ENCODE peak calls at places on chromosomes 4 and X, in four cellular contexts. M, A, K and Y are unnamed samples.

GRCh38 chrX:142089193-142089592 is 115.9 kb downstream of the MAGEC2 start:
- DNase-seq in M (peak), A (no peak), K (no peak), Y (no peak)

GRCh38 chr4:8328456-8328855 is 58.9 kb downstream of the HTRA3 start:
- DNase-seq in M (no peak), A (no peak), K (peak), Y (no peak)

GRCh38 chr4:106585920-106586349 is 217.4 kb upstream of the GIMD1 start:
- DNase-seq in M (no peak), A (no peak), K (no peak), Y (no peak)

GRCh38 chrX:9988762-9989161 is 21.6 kb downstream of the CLDN34 start:
- DNase-seq in M (peak), A (no peak), K (no peak), Y (no peak)

GRCh38 chrX:15947648-15948317 is 93.2 kb upstream of the AP1S2 start:
- DNase-seq in M (peak), A (no peak), K (no peak), Y (no peak)

GRCh38 chr4:163623787-163624186 is 129.3 kb downstream of the TMA16 start:
- DNase-seq in M (no peak), A (no peak), K (no peak), Y (no peak)

GRCh38 chr4:187908079-187908501 is 87.5 kb upstream of the ZFP42 start:
- DNase-seq in M (no peak), A (peak), K (no peak), Y (no peak)

GRCh38 chr4:100041646-100042045 is 91.6 kb upstream of the H2AZ1 start:
- DNase-seq in M (no peak), A (no peak), K (no peak), Y (no peak)

GRCh38 chrX:43750248-43750676 is 94.2 kb downstream of the MAOA start:
- DNase-seq in M (peak), A (peak), K (peak), Y (no peak)

GRCh38 chrX:119755981-119756533 is 2.3 kb upstream of the SOWAHD start:
- DNase-seq in M (no peak), A (no peak), K (no peak), Y (no peak)

GRCh38 chrX:147884958-147885357 is 26.8 kb upstream of the FMR1 start:
- DNase-seq in M (peak), A (no peak), K (no peak), Y (peak)

GRCh38 chr4:76640252-76640925 is 205.4 kb downstream of the SHROOM3 start:
- DNase-seq in M (no peak), A (no peak), K (no peak), Y (no peak)

GRCh38 chr4:78653655-78654054 is 102.1 kb downstream of the ANXA3 start:
- DNase-seq in M (peak), A (no peak), K (no peak), Y (no peak)

GRCh38 chr4:113827285-113827684 is 65.7 kb upstream of the CAMK2D start:
- DNase-seq in M (no peak), A (no peak), K (no peak), Y (no peak)

GRCh38 chr4:77819409-77819835 is 254 bp upstream of the CNOT6L start:
- DNase-seq in M (peak), A (no peak), K (no peak), Y (no peak)

GRCh38 chrX:132855760-132856341 is 102.6 kb downstream of the HS6ST2 start:
- DNase-seq in M (no peak), A (no peak), K (no peak), Y (no peak)

GRCh38 chr4:172819353-172819752 is 349.3 kb upstream of the GALNT7 start:
- DNase-seq in M (no peak), A (no peak), K (no peak), Y (no peak)

GRCh38 chr4:23235613-23236390 is 543.1 kb downstream of the GBA3 start:
- DNase-seq in M (no peak), A (no peak), K (no peak), Y (no peak)

GRCh38 chr4:114879916-114880315 is 233.5 kb downstream of the NDST4 start:
- DNase-seq in M (no peak), A (no peak), K (no peak), Y (no peak)

GRCh38 chr4:5710962-5711478 is at the start of gene EVC:
- DNase-seq in M (peak), A (peak), K (peak), Y (no peak)

GRCh38 chrX:79413963-79414362 is 46.8 kb upstream of the ITM2A start:
- DNase-seq in M (no peak), A (no peak), K (no peak), Y (no peak)

GRCh38 chr4:99219072-99219471 is at the start of gene ADH6:
- DNase-seq in M (no peak), A (no peak), K (no peak), Y (no peak)

GRCh38 chr4:165516281-165516833 is 137.5 kb downstream of the CPE start:
- DNase-seq in M (peak), A (no peak), K (no peak), Y (no peak)

GRCh38 chr4:138766332-138766731 is 249.2 kb upstream of the NOCT start:
- DNase-seq in M (no peak), A (no peak), K (no peak), Y (no peak)

GRCh38 chrX:49166914-49167739 is 4.6 kb downstream of the MAGIX start:
- DNase-seq in M (peak), A (peak), K (peak), Y (no peak)

GRCh38 chr4:83386931-83387897 is 52.6 kb upstream of the HPSE start:
- DNase-seq in M (no peak), A (no peak), K (no peak), Y (no peak)

GRCh38 chrX:132532955-132533354 is 44.1 kb upstream of the MBNL3 start:
- DNase-seq in M (no peak), A (no peak), K (no peak), Y (no peak)

GRCh38 chrX:148624951-148625350 is 124.5 kb downstream of the AFF2 start:
- DNase-seq in M (no peak), A (no peak), K (no peak), Y (no peak)

GRCh38 chr4:10045481-10045880 is 24.2 kb upstream of the SLC2A9 start:
- DNase-seq in M (no peak), A (peak), K (no peak), Y (no peak)

GRCh38 chr4:93996895-93997294 is 168.3 kb downstream of the ATOH1 start:
- DNase-seq in M (no peak), A (no peak), K (no peak), Y (no peak)

GRCh38 chr4:162804323-162804924 is 362.3 kb downstream of the NAF1 start:
- DNase-seq in M (no peak), A (no peak), K (no peak), Y (no peak)

GRCh38 chrX:109774706-109775105 is 41.6 kb upstream of the ACSL4 start:
- DNase-seq in M (no peak), A (no peak), K (no peak), Y (peak)

GRCh38 chr4:20544645-20545044 is 155.6 kb upstream of the PACRGL start:
- DNase-seq in M (peak), A (peak), K (no peak), Y (peak)